ENCODE peak calls at places on chromosome 20, in six cellular contexts. R, S, U, E, I and Y are unnamed samples.

GRCh38 chr20:37911838-37912273 is 8.9 kb downstream of the VSTM2L start:
- DNase-seq in S (no peak), E (peak; percentile 42), I (peak; percentile 19), U (peak; percentile 94), R (peak; percentile 30), Y (no peak)

GRCh38 chr20:3560578-3560977 is 89.8 kb downstream of the ATRN start:
- DNase-seq in I (no peak), U (no peak), E (no peak), R (no peak), S (no peak), Y (no peak)

GRCh38 chr20:47181056-47181862 is 175.2 kb downstream of the ZMYND8 start:
- DNase-seq in U (no peak), E (peak; percentile 81), S (peak; percentile 92), I (peak; percentile 82), R (peak; percentile 14), Y (no peak)

GRCh38 chr20:17961600-17961965 is 7.0 kb downstream of the SNX5 start:
- DNase-seq in R (no peak), E (no peak), I (no peak), S (no peak), U (no peak), Y (no peak)

GRCh38 chr20:59598625-59599310 is 5.6 kb upstream of the PHACTR3 start:
- DNase-seq in S (peak; percentile 55), I (peak; percentile 42), R (peak; percentile 23), E (peak; percentile 77), U (no peak), Y (no peak)

GRCh38 chr20:46983466-46983865 is 88.8 kb downstream of the EYA2 start:
- DNase-seq in S (no peak), E (no peak), R (no peak), U (no peak), I (no peak), Y (no peak)

GRCh38 chr20:58596244-58597010 is 54.7 kb upstream of the STX16 start:
- DNase-seq in R (no peak), S (no peak), E (no peak), U (no peak), I (no peak), Y (no peak)

GRCh38 chr20:11810316-11811130 is 107.2 kb upstream of the BTBD3 start:
- DNase-seq in U (no peak), E (no peak), I (no peak), S (no peak), R (no peak), Y (no peak)

GRCh38 chr20:48025661-48026060 is 240.4 kb upstream of the SULF2 start:
- DNase-seq in I (no peak), E (no peak), R (no peak), S (no peak), U (no peak), Y (no peak)

GRCh38 chr20:52410746-52411317 is 219.3 kb upstream of the ZFP64 start:
- DNase-seq in S (no peak), I (no peak), R (no peak), E (no peak), U (no peak), Y (no peak)

GRCh38 chr20:45947110-45947866 is 12.8 kb downstream of the PCIF1 start:
- DNase-seq in R (no peak), S (no peak), E (no peak), U (no peak), I (no peak), Y (no peak)

GRCh38 chr20:9647741-9648140 is 133.4 kb downstream of the LAMP5 start:
- DNase-seq in E (no peak), U (no peak), I (no peak), R (no peak), S (no peak), Y (no peak)

GRCh38 chr20:37288091-37288490 is 1.4 kb upstream of the MANBAL start:
- DNase-seq in E (no peak), S (no peak), I (no peak), U (no peak), R (no peak), Y (no peak)

GRCh38 chr20:14569631-14570030 is 232.2 kb upstream of the FLRT3 start:
- DNase-seq in I (no peak), E (no peak), U (no peak), S (no peak), R (no peak), Y (no peak)

GRCh38 chr20:46011631-46012482 is 3.1 kb downstream of the MMP9 start:
- DNase-seq in U (peak; percentile 69), R (peak; percentile 54), S (peak; percentile 46), E (peak; percentile 91), I (peak; percentile 86), Y (no peak)

GRCh38 chr20:50189681-50190250 is 864 bp upstream of the CEBPB start:
- DNase-seq in S (peak; percentile 79), U (no peak), I (peak; percentile 59), R (peak; percentile 88), E (no peak), Y (no peak)

GRCh38 chr20:50191566-50192363 is 1.1 kb downstream of the CEBPB start:
- DNase-seq in U (peak; percentile 76), E (peak; percentile 69), S (peak; percentile 42), I (peak; percentile 75), R (peak; percentile 55), Y (no peak)

GRCh38 chr20:50188879-50189680 is 1.6 kb upstream of the CEBPB start:
- DNase-seq in R (no peak), I (peak; percentile 51), S (peak; percentile 95), U (no peak), E (no peak), Y (no peak)

GRCh38 chr20:50191065-50191565 is 485 bp downstream of the CEBPB start:
- DNase-seq in S (no peak), R (peak; percentile 75), U (no peak), I (no peak), E (peak; percentile 62), Y (peak; percentile 31)

DNA sequence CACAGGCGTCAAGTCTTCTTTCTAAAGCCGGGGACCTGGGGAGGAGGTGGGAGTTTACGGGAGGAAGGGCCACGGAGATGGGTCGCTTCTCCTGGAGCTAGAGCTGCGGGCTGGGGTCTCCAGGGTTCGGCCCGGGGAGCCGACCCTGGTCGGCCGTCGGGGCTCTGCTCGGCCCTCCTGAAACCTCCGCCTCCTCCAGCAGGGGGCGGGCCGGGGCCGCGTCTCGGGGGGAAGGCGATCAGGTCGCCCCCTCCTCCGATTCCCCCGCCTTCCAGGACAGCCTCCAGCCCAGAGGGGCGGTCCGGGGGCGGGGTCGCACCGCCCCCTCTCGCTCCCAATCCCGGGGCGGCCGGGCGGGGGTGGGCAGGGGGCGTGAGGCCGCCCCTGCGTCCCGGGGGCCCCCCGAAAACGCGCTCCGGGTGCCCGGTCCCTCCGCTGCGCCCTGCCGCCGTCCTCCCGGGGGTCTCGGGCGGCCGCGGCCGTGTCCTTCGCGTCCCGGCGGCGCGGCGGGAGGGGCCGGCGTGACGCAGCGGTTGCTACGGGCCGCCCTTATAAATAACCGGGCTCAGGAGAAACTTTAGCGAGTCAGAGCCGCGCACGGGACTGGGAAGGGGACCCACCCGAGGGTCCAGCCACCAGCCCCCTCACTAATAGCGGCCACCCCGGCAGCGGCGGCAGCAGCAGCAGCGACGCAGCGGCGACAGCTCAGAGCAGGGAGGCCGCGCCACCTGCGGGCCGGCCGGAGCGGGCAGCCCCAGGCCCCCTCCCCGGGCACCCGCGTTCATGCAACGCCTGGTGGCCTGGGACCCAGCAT is at the start of gene CEBPB:
- DNase-seq in I (peak; percentile 93), S (peak; percentile 90), U (peak; percentile 97), R (peak; percentile 92), E (peak; percentile 96), Y (peak; percentile 90)
- TF ChIP-seq POLR2A in I (peak; percentile 99), S (no peak), U (peak; percentile 90), R (peak; percentile 98), E (peak; percentile 92), Y (peak; percentile 100)

DNA sequence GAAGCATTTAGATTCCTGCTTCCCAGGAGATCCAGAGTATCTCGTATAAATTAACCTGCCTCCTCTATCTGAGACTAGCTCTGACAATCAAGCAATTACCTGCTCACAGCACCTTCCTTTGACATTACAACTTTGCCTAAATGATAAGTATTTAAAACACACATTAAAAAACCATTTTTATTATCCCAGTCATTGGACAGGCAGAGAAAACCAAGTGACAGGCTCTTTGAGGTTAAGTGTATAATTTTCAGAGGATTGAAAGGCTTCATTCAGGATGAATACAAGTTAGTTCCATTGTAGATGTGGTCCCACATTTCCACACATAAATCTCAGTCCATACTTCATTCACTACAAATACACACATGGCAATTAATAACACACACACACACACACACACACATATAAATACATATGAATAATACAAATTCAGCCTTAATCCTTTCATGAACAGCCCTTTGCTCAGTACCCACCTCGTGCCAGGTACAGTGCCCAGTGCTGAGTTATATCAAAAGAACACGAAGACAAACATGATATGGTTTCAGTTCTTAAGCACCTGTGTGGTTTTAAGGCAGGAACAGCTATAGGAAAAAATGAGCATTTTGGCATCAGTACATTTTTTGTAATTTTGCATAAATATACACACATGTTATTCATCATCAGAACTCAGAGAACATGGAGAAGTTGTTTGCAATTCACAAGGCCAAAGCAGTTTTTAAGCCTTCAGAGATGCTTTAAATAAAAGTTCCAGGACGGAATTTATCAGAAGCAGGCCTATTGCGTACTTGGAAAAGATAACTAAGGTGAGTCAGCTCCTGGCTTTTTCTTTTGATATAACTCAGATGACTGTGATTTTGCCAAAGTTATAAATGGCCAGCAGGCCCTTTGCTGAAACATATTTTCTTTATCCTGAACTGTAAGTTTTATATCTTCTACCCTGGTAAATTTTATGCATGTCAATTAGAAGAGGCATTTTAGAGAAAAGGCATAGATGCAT is 55.3 kb upstream of the PLCB1 start:
- DNase-seq in U (no peak), I (no peak), E (no peak), S (no peak), R (no peak), Y (no peak)
- TF ChIP-seq EP300 in U (no peak), I (no peak), E (no peak), S (no peak), R (no peak), Y (no peak)

DNA sequence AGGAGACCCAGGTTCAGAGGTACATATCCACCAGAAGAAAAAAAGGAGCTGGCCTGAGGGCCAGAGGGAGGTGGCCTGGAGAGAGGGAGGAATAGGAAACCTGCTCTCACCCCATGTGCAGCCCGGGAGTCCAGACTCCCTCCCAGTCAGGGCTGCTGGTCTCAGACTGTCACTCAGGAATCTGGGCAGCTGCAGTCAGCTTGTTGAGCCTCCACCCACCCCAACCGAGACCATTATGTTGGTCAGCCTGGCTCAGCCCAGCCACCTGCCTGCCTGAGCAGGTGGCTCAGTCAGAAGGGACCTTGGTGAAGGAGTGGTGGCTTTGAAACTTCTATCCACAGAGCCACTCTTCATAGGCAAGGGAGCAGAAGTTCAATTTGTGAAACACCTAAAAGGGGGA is 53.3 kb upstream of the EPB41L1 start:
- DNase-seq in R (peak; percentile 68), E (no peak), S (no peak), I (no peak), U (no peak), Y (no peak)
- H3K27ac ChIP-seq in R (peak overlapping the region; percentile 82), E (no peak overlapping the region), S (no peak overlapping the region), I (no peak overlapping the region), U (no peak overlapping the region), Y (no peak overlapping the region)

GRCh38 chr20:62938105-62938888 is at the start of gene GID8:
- DNase-seq in R (peak; percentile 64), S (peak; percentile 35), E (peak; percentile 61), U (peak; percentile 80), I (peak; percentile 37), Y (no peak)

GRCh38 chr20:62935204-62935967 is 2.6 kb upstream of the GID8 start:
- DNase-seq in R (no peak), U (no peak), S (no peak), I (no peak), E (no peak), Y (no peak)

GRCh38 chr20:62936996-62937352 is 973 bp upstream of the GID8 start:
- DNase-seq in S (peak; percentile 81), R (no peak), U (no peak), I (peak; percentile 39), E (no peak), Y (no peak)

GRCh38 chr20:62935968-62936585 is 1.9 kb upstream of the GID8 start:
- DNase-seq in U (no peak), S (no peak), E (no peak), R (no peak), I (no peak), Y (no peak)

GRCh38 chr20:62937353-62938104 is 418 bp upstream of the GID8 start:
- DNase-seq in U (peak; percentile 98), E (peak; percentile 94), R (peak; percentile 98), S (peak; percentile 94), I (peak; percentile 96), Y (peak; percentile 93)
- TF ChIP-seq POLR2A in U (peak; percentile 78), E (peak; percentile 94), R (peak; percentile 84), S (peak; percentile 94), I (peak; percentile 75), Y (peak; percentile 73)